ENCODE peak calls at places on chromosomes 11 and 22, in nine cellular contexts. H is A549, R is stomach, O is transverse colon, D is heart left ventricle, S is mucosa of descending colon, M is neural progenitor cell, A is Panc1, X is left ventricle myocardium inferior. Y is an unnamed sample. For H3K9me3, the result is how much of the 10 kb centered on the place peaks cover.

GRCh38 chr11:3802016-3802790 is 4.8 kb upstream of the NUP98 start:
- DNase-seq in M (no peak), X (no peak), D (no peak), H (no peak), R (no peak), O (no peak), S (no peak), A (no peak), Y (no peak)

GRCh38 chr11:70478194-70478890 is 80.0 kb downstream of the CTTN start:
- DNase-seq in X (no peak), R (no peak), S (no peak), M (no peak), D (no peak), H (no peak), O (no peak), A (no peak), Y (no peak)

GRCh38 chr11:126992065-126992803 is 8.3 kb downstream of the KIRREL3 start:
- DNase-seq in M (no peak), R (no peak), X (no peak), D (no peak), O (no peak), A (no peak), H (peak), S (no peak), Y (no peak)

GRCh38 chr11:65915101-65915820 is 3.6 kb downstream of the C11orf68 start:
- DNase-seq in X (no peak), A (no peak), H (no peak), M (no peak), D (no peak), O (no peak), S (no peak), R (no peak), Y (no peak)

GRCh38 chr11:71451596-71452353 is 1.2 kb upstream of the NADSYN1 start:
- DNase-seq in D (no peak), O (peak), S (peak), R (no peak), A (no peak), H (no peak), M (peak), X (no peak), Y (peak)

GRCh38 chr11:123302751-123303195 is 107.7 kb upstream of the CLMP start:
- DNase-seq in M (peak), O (no peak), H (no peak), A (no peak), X (no peak), R (no peak), S (no peak), D (no peak), Y (no peak)

GRCh38 chr11:74142624-74143023 is 28.2 kb downstream of the C2CD3 start:
- DNase-seq in O (no peak), A (no peak), X (no peak), M (no peak), R (no peak), D (no peak), H (no peak), S (no peak), Y (no peak)

GRCh38 chr11:116412118-116412889 is 360.5 kb downstream of the BUD13 start:
- DNase-seq in M (no peak), R (no peak), H (no peak), O (no peak), D (no peak), X (no peak), S (no peak), A (no peak), Y (no peak)

GRCh38 chr11:70735976-70736375 is 337.6 kb downstream of the CTTN start:
- DNase-seq in O (no peak), H (no peak), R (no peak), D (no peak), M (no peak), A (no peak), S (no peak), X (no peak), Y (no peak)

GRCh38 chr11:124749920-124750319 is 2.1 kb downstream of the VSIG2 start:
- DNase-seq in A (no peak), D (no peak), M (no peak), H (no peak), S (no peak), O (no peak), R (no peak), X (no peak), Y (no peak)

GRCh38 chr11:808427-809286 is 1.1 kb upstream of the RPLP2 start:
- DNase-seq in M (no peak), H (peak), D (no peak), R (no peak), A (no peak), X (no peak), S (no peak), O (peak), Y (no peak)

GRCh38 chr11:133821776-133822175 is 23.5 kb downstream of the SPATA19 start:
- DNase-seq in O (peak), X (peak), R (peak), S (no peak), D (peak), A (no peak), M (peak), H (peak), Y (peak)

GRCh38 chr11:11605181-11605580 is 16.6 kb downstream of the GALNT18 start:
- DNase-seq in O (no peak), X (no peak), S (no peak), D (no peak), R (no peak), M (no peak), A (no peak), H (no peak), Y (no peak)

GRCh38 chr11:102118937-102119336 is 8.7 kb downstream of the YAP1 start:
- DNase-seq in D (no peak), O (no peak), A (no peak), H (no peak), S (no peak), X (no peak), R (no peak), M (peak), Y (no peak)

GRCh38 chr11:78783301-78783700 is 208.6 kb upstream of the NARS2 start:
- DNase-seq in S (no peak), X (no peak), R (no peak), A (no peak), H (no peak), O (no peak), M (no peak), D (no peak), Y (no peak)

GRCh38 chr22:30178180-30179126 is 68.1 kb downstream of the LIF start:
- DNase-seq in O (no peak), S (no peak), A (no peak), M (peak), H (no peak), D (no peak), X (no peak), R (no peak), Y (no peak)

GRCh38 chr11:45927684-45928413 is 5.4 kb downstream of the LARGE2 start:
- DNase-seq in D (no peak), S (no peak), O (no peak), X (peak), M (no peak), A (no peak), H (no peak), R (no peak), Y (no peak)

GRCh38 chr11:910044-910588 is 494 bp downstream of the CHID1 start:
- DNase-seq in O (no peak), M (no peak), A (no peak), D (no peak), H (no peak), S (no peak), R (no peak), X (no peak), Y (peak)

GRCh38 chr11:10456519-10456918 is 1.5 kb downstream of the AMPD3 start:
- DNase-seq in O (no peak), H (no peak), R (no peak), M (peak), A (no peak), X (no peak), D (no peak), S (no peak), Y (no peak)

GRCh38 chr11:92675810-92676209 is 293.6 kb upstream of the MTNR1B start:
- DNase-seq in D (peak), S (no peak), O (no peak), R (no peak), A (no peak), M (no peak), X (no peak), H (no peak), Y (no peak)

DNA sequence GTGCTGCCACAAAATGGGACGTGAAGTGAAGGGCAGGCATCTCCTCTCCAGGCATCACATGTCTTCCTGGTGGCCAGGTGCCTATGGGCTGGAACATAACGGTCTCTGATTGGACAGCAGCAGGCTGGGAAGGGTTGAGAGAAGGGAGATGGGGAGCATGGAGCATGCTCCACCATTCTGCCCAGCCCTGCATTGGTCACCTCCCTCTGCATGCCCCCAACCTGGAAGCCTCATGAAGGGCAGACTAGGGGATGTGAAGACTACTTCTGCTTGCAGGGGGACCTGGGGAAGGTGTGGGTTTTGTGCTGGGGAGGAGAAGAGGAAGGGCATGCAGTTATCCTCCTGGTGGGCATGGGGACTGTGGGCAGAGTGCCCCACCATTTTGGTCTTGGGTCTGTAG is 782.2 kb downstream of the TBC1D22A start:
- DNase-seq in D (no peak), S (no peak), X (no peak), H (no peak), M (no peak), O (no peak), A (no peak), R (no peak), Y (no peak)
- H3K9me3 ChIP-seq in D (under half), S (under half), X (under half), H (under half), M (under half), O (under half), A (under half), R (under half), Y (under half)

DNA sequence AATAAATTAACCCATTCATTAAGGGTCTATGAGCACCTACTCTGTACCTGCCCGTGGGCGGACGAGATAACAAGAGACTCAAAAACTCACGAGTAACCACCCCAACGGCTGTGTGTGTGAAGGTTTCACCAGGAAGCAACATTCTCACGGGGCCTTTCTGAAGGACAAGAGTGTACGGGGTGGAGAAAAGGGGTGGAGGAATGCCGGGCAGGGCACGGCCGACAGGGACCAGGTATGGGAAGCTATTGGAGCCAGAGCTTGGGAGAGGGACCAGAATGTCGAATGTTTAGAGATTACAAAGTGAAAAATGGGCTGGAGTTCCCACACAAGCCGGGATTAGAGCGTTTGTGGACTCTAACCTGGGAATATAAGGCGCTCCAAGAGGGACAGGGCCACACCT is 1.6 kb downstream of the KMT5B start:
- DNase-seq in X (no peak), O (peak), D (no peak), R (peak), S (peak), H (no peak), M (no peak), A (no peak), Y (peak)
- H3K4me3 ChIP-seq in X (peak), O (peak), D (peak), R (peak), S (peak), H (peak), M (peak), A (peak), Y (no peak)

DNA sequence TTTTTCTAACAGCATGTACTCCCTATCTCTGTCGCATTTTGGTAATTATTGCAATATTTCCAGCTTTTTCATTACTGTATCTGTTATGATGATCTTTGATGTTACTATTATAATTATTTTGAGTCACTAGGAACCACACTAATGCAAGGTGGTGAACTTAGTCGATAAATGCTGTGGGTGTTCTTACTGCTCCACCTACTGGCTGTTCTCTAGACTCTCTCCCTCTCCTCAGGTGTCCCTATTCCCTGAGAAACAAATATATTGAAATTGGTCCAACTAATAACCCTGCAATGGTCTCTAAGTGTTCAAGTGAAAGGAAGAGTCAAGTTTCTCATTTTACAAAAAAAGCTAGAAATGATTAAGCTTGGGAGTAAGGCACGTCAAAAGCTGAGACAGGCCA is 10.5 kb downstream of the ARL14EP start:
- DNase-seq in M (peak), O (no peak), R (no peak), H (no peak), S (no peak), X (no peak), D (no peak), A (peak), Y (no peak)
- TF ChIP-seq CTCF in M (peak), O (peak), R (no peak), H (peak), S (no peak), X (peak), D (peak), A (peak), Y (peak)

DNA sequence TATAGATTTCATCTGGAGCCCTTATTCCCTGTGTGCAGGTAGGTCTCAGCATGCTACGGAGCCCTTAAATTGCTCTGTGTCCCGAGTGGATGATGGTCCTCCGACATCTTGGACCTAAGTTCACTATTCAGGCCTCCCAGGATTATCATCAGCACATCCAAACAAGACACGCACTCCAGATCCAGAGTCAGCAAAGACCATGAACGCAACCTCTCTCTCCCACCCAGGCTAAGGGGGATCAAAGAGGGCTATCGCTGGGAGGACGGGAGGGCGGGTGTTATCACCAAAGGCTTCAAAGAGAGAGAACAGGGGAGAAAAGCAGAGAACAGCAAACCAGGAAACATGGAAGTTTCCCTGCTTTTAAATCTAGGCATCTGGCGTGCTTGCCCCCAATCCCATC is 659.4 kb downstream of the TBC1D22A start:
- DNase-seq in A (no peak), H (no peak), X (no peak), R (no peak), S (no peak), D (no peak), O (no peak), M (no peak), Y (no peak)
- H3K9me3 ChIP-seq in A (under half), H (under half), X (under half), R (under half), S (under half), D (under half), O (under half), M (under half), Y (under half)

Y was measured in body of pancreas.